ENCODE peak calls at places on chromosomes 16 and 17, in eight cellular contexts. One of them, this sample, is unnamed.

GRCh38 chr16:84036982-84037425 is 5.6 kb downstream of the SLC38A8 start:
- DNase-seq in GDM1: no peak
- DNase-seq in activated CD8-positive, alpha-beta memory T cell treated with anti-CD3 and anti-CD28 coated beads for 4 hours: no peak
- DNase-seq in adrenal gland: no peak
- DNase-seq in adipocyte: no peak
- DNase-seq in activated T-cell treated with anti-CD3 and anti-CD28 coated beads, Interleukin-2, amount 50 U/mL, for 72 hours: no peak
- DNase-seq in stimulated activated CD4-positive, alpha-beta T cell treated with anti-CD3 and anti-CD28 coated beads, Interleukin-2, amount 100 ng/mL, for 48 hours: no peak
- DNase-seq in fibroblast of pulmonary artery: no peak
- DNase-seq in this sample: no peak

GRCh38 chr17:7478276-7479138 is 924 bp downstream of the ZBTB4 start:
- DNase-seq in adrenal gland: peak
- DNase-seq in stimulated activated CD4-positive, alpha-beta T cell treated with anti-CD3 and anti-CD28 coated beads, Interleukin-2, amount 100 ng/mL, for 48 hours: no peak
- DNase-seq in activated T-cell treated with anti-CD3 and anti-CD28 coated beads, Interleukin-2, amount 50 U/mL, for 72 hours: peak
- DNase-seq in fibroblast of pulmonary artery: no peak
- DNase-seq in adipocyte: peak
- DNase-seq in GDM1: no peak
- DNase-seq in activated CD8-positive, alpha-beta memory T cell treated with anti-CD3 and anti-CD28 coated beads for 4 hours: peak
- DNase-seq in this sample: peak

GRCh38 chr17:12007466-12007865 is 10.2 kb upstream of the ZNF18 start:
- DNase-seq in activated CD8-positive, alpha-beta memory T cell treated with anti-CD3 and anti-CD28 coated beads for 4 hours: no peak
- DNase-seq in fibroblast of pulmonary artery: no peak
- DNase-seq in stimulated activated CD4-positive, alpha-beta T cell treated with anti-CD3 and anti-CD28 coated beads, Interleukin-2, amount 100 ng/mL, for 48 hours: no peak
- DNase-seq in adipocyte: no peak
- DNase-seq in activated T-cell treated with anti-CD3 and anti-CD28 coated beads, Interleukin-2, amount 50 U/mL, for 72 hours: no peak
- DNase-seq in adrenal gland: no peak
- DNase-seq in GDM1: no peak
- DNase-seq in this sample: no peak

GRCh38 chr17:29167393-29168078 is 12.7 kb downstream of the MYO18A start:
- DNase-seq in adrenal gland: no peak
- DNase-seq in stimulated activated CD4-positive, alpha-beta T cell treated with anti-CD3 and anti-CD28 coated beads, Interleukin-2, amount 100 ng/mL, for 48 hours: no peak
- DNase-seq in adipocyte: no peak
- DNase-seq in activated CD8-positive, alpha-beta memory T cell treated with anti-CD3 and anti-CD28 coated beads for 4 hours: no peak
- DNase-seq in fibroblast of pulmonary artery: no peak
- DNase-seq in activated T-cell treated with anti-CD3 and anti-CD28 coated beads, Interleukin-2, amount 50 U/mL, for 72 hours: no peak
- DNase-seq in GDM1: no peak
- DNase-seq in this sample: no peak

GRCh38 chr17:40327735-40328385 is 18.9 kb downstream of the RARA start:
- DNase-seq in activated CD8-positive, alpha-beta memory T cell treated with anti-CD3 and anti-CD28 coated beads for 4 hours: no peak
- DNase-seq in GDM1: no peak
- DNase-seq in activated T-cell treated with anti-CD3 and anti-CD28 coated beads, Interleukin-2, amount 50 U/mL, for 72 hours: no peak
- DNase-seq in adrenal gland: no peak
- DNase-seq in stimulated activated CD4-positive, alpha-beta T cell treated with anti-CD3 and anti-CD28 coated beads, Interleukin-2, amount 100 ng/mL, for 48 hours: no peak
- DNase-seq in adipocyte: no peak
- DNase-seq in fibroblast of pulmonary artery: no peak
- DNase-seq in this sample: peak

GRCh38 chr17:64491995-64492394 is 4.9 kb downstream of the POLG2 start:
- DNase-seq in stimulated activated CD4-positive, alpha-beta T cell treated with anti-CD3 and anti-CD28 coated beads, Interleukin-2, amount 100 ng/mL, for 48 hours: no peak
- DNase-seq in adrenal gland: no peak
- DNase-seq in activated T-cell treated with anti-CD3 and anti-CD28 coated beads, Interleukin-2, amount 50 U/mL, for 72 hours: no peak
- DNase-seq in activated CD8-positive, alpha-beta memory T cell treated with anti-CD3 and anti-CD28 coated beads for 4 hours: no peak
- DNase-seq in fibroblast of pulmonary artery: no peak
- DNase-seq in adipocyte: no peak
- DNase-seq in GDM1: no peak
- DNase-seq in this sample: no peak

GRCh38 chr17:49576121-49576905 is 642 bp downstream of the NXPH3 start:
- DNase-seq in adipocyte: peak
- DNase-seq in stimulated activated CD4-positive, alpha-beta T cell treated with anti-CD3 and anti-CD28 coated beads, Interleukin-2, amount 100 ng/mL, for 48 hours: no peak
- DNase-seq in fibroblast of pulmonary artery: peak
- DNase-seq in activated CD8-positive, alpha-beta memory T cell treated with anti-CD3 and anti-CD28 coated beads for 4 hours: no peak
- DNase-seq in GDM1: no peak
- DNase-seq in adrenal gland: no peak
- DNase-seq in activated T-cell treated with anti-CD3 and anti-CD28 coated beads, Interleukin-2, amount 50 U/mL, for 72 hours: no peak
- DNase-seq in this sample: peak

GRCh38 chr16:27729516-27730304 is 179.8 kb downstream of the KATNIP start:
- DNase-seq in activated CD8-positive, alpha-beta memory T cell treated with anti-CD3 and anti-CD28 coated beads for 4 hours: no peak
- DNase-seq in adipocyte: no peak
- DNase-seq in fibroblast of pulmonary artery: peak
- DNase-seq in adrenal gland: no peak
- DNase-seq in stimulated activated CD4-positive, alpha-beta T cell treated with anti-CD3 and anti-CD28 coated beads, Interleukin-2, amount 100 ng/mL, for 48 hours: no peak
- DNase-seq in GDM1: peak
- DNase-seq in activated T-cell treated with anti-CD3 and anti-CD28 coated beads, Interleukin-2, amount 50 U/mL, for 72 hours: no peak
- DNase-seq in this sample: peak